ENCODE peak calls at places on chromosomes 16 and 17, in four cellular contexts. O, J, I and S are unnamed samples.

GRCh38 chr16:12315330-12316138 is 339.0 kb downstream of the SNX29 start:
- DNase-seq in O (no peak), I (no peak), J (peak; percentile 51), S (no peak)

GRCh38 chr16:66639091-66639885 is 34.8 kb downstream of the CMTM3 start:
- DNase-seq in J (peak; percentile 81), O (no peak), I (no peak), S (no peak)

GRCh38 chr17:80997471-80998387 is 6.1 kb downstream of the CHMP6 start:
- DNase-seq in I (no peak), O (no peak), J (no peak), S (no peak)

GRCh38 chr17:72359811-72360210 is 239.0 kb downstream of the SOX9 start:
- DNase-seq in O (no peak), I (no peak), J (no peak), S (no peak)

GRCh38 chr17:13209091-13209490 is 191.3 kb upstream of the ELAC2 start:
- DNase-seq in I (peak; percentile 40), O (no peak), J (no peak), S (no peak)

GRCh38 chr17:20996724-20997615 is 45.8 kb downstream of the USP22 start:
- DNase-seq in J (no peak), I (no peak), O (no peak), S (no peak)

GRCh38 chr16:23145608-23146007 is 3.6 kb downstream of the USP31 start:
- DNase-seq in I (peak; percentile 80), J (peak; percentile 98), O (no peak), S (no peak)

GRCh38 chr17:41065829-41066624 is at the start of gene KRTAP2-4:
- DNase-seq in O (no peak), J (peak; percentile 94), I (peak; percentile 96), S (no peak)

GRCh38 chr16:2699791-2700600 is 17.7 kb downstream of the KCTD5 start:
- DNase-seq in I (no peak), J (no peak), O (no peak), S (peak; percentile 55)

GRCh38 chr16:15031596-15031995 is 24.3 kb downstream of the NTAN1 start:
- DNase-seq in J (no peak), I (no peak), O (no peak), S (no peak)

GRCh38 chr17:81573794-81574642 is 21.9 kb upstream of the FAAP100 start:
- DNase-seq in O (no peak), J (no peak), I (no peak), S (no peak)

GRCh38 chr16:49675417-49675816 is 180.5 kb downstream of the ZNF423 start:
- DNase-seq in J (no peak), O (no peak), I (no peak), S (no peak)

GRCh38 chr17:46847204-46848191 is 3.9 kb upstream of the WNT9B start:
- DNase-seq in J (no peak), O (no peak), I (no peak), S (no peak)

GRCh38 chr17:61837175-61838051 is 25.9 kb downstream of the BRIP1 start:
- DNase-seq in O (peak; percentile 23), I (peak; percentile 73), J (peak; percentile 60), S (no peak)